ENCODE peak calls at places on chromosomes 5 and 9, in ten cellular contexts. P is upper lobe of left lung, T is Peyer's patch, N is SK-N-SH, B is right cardiac atrium, Y is lung, M is thyroid gland, I is PC-3, H is PC-9, F is tibial artery. K is an unnamed sample.

GRCh38 chr9:37972346-37972745 is 68.4 kb upstream of the SLC25A51 start:
- DNase-seq in P (no peak), T (no peak), N (no peak), B (no peak), Y (no peak), M (no peak), I (no peak), H (no peak), F (peak; percentile 58), K (peak; percentile 36)

GRCh38 chr5:39274388-39275085 is 55.2 kb upstream of the FYB1 start:
- DNase-seq in P (no peak), T (peak; percentile 31), N (no peak), B (no peak), Y (no peak), M (no peak), I (no peak), H (no peak), F (no peak), K (peak; percentile 31)

GRCh38 chr9:21252727-21253547 is 13.1 kb upstream of the IFNA14 start:
- DNase-seq in P (peak; percentile 32), T (no peak), N (peak; percentile 9), B (peak; percentile 55), Y (peak; percentile 33), M (peak; percentile 26), I (peak; percentile 44), H (peak; percentile 5), F (no peak), K (peak; percentile 32)

GRCh38 chr9:89919171-89919681 is 314.4 kb downstream of the GADD45G start:
- DNase-seq in P (peak; percentile 61), T (peak; percentile 43), N (no peak), B (no peak), Y (peak; percentile 44), M (peak; percentile 42), I (no peak), H (no peak), F (no peak), K (peak; percentile 63)

GRCh38 chr5:168140256-168140655 is 151.2 kb upstream of the WWC1 start:
- DNase-seq in P (no peak), T (no peak), N (no peak), B (no peak), Y (no peak), M (no peak), I (no peak), H (no peak), F (no peak), K (no peak)

GRCh38 chr9:78213696-78214095 is 22.2 kb upstream of the CEP78 start:
- DNase-seq in P (no peak), T (no peak), N (peak; percentile 22), B (no peak), Y (no peak), M (no peak), I (peak; percentile 18), H (no peak), F (no peak), K (no peak)

GRCh38 chr5:28488752-28489151 is 1450.4 kb upstream of the CDH9 start:
- DNase-seq in P (no peak), T (no peak), N (no peak), B (no peak), Y (no peak), M (no peak), I (no peak), H (no peak), F (no peak), K (no peak)

GRCh38 chr5:113061851-113062631 is 85.4 kb downstream of the DCP2 start:
- DNase-seq in P (no peak), T (no peak), N (peak; percentile 33), B (no peak), Y (no peak), M (no peak), I (peak; percentile 64), H (no peak), F (no peak), K (no peak)

GRCh38 chr5:166430491-166431319 is 1860.7 kb upstream of the WWC1 start:
- DNase-seq in P (no peak), T (no peak), N (no peak), B (no peak), Y (no peak), M (no peak), I (no peak), H (no peak), F (no peak), K (no peak)

GRCh38 chr5:136034976-136035375 is 6.2 kb downstream of the TGFBI start:
- DNase-seq in P (no peak), T (no peak), N (no peak), B (no peak), Y (no peak), M (no peak), I (no peak), H (no peak), F (no peak), K (no peak)

GRCh38 chr9:38227061-38227540 is 158.1 kb upstream of the SHB start:
- DNase-seq in P (peak; percentile 58), T (peak; percentile 33), N (peak; percentile 75), B (peak; percentile 72), Y (peak; percentile 72), M (peak; percentile 72), I (peak; percentile 92), H (peak; percentile 92), F (no peak), K (no peak)

GRCh38 chr9:83920469-83920941 is 727 bp downstream of the KIF27 start:
- DNase-seq in P (peak; percentile 76), T (peak; percentile 72), N (peak; percentile 11), B (no peak), Y (no peak), M (peak; percentile 79), I (peak; percentile 53), H (no peak), F (no peak), K (peak; percentile 77)

GRCh38 chr9:125908138-125908537 is 161.0 kb downstream of the PBX3 start:
- DNase-seq in P (no peak), T (no peak), N (no peak), B (no peak), Y (no peak), M (no peak), I (no peak), H (no peak), F (no peak), K (no peak)

GRCh38 chr9:3337515-3337914 is 188.3 kb downstream of the RFX3 start:
- DNase-seq in P (no peak), T (no peak), N (peak; percentile 2), B (peak; percentile 48), Y (no peak), M (no peak), I (peak; percentile 59), H (no peak), F (no peak), K (no peak)

GRCh38 chr9:109335929-109336328 is 15.1 kb upstream of the EPB41L4B start:
- DNase-seq in P (no peak), T (no peak), N (no peak), B (no peak), Y (no peak), M (no peak), I (no peak), H (no peak), F (no peak), K (no peak)

DNA sequence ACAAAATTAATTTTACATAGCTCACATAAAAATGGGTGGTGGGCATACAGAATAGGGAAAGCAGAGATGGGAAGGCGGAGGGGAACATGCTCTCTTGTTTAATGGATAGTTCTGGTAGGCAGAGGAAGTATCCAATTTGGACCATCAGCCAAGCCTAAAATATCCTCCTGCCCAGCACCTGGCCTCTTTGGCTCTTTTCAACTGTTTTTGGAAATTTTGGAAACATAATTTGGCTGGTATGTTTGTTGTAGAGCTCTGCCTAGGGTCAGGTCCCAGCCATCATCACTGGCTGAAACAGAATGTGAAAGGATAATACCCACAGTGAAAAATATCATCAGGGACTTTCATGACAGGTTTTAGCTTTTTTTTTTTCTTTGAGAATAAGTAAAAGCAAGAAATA is 467.3 kb upstream of the DMAC1 start:
- DNase-seq in P (no peak), T (no peak), N (no peak), B (no peak), Y (no peak), M (no peak), I (no peak), H (no peak), F (no peak), K (no peak)
- H3K9me3 ChIP-seq in P (no peaks in the 10 kb centered on the region), T (no peaks in the 10 kb centered on the region), N (no peaks in the 10 kb centered on the region), B (no peaks in the 10 kb centered on the region), Y (no peaks in the 10 kb centered on the region), M (no peaks in the 10 kb centered on the region), I (no peaks in the 10 kb centered on the region), H (no peaks in the 10 kb centered on the region), F (no peaks in the 10 kb centered on the region), K (no peaks in the 10 kb centered on the region)

GRCh38 chr5:158198636-158199035 is 339.7 kb upstream of the CLINT1 start:
- DNase-seq in P (no peak), T (peak; percentile 44), N (no peak), B (no peak), Y (no peak), M (no peak), I (no peak), H (no peak), F (no peak), K (no peak)
- H3K9me3 ChIP-seq in P (no peaks in the 10 kb centered on the region), T (no peaks in the 10 kb centered on the region), N (no peaks in the 10 kb centered on the region), B (no peaks in the 10 kb centered on the region), Y (peaks cover 2% of the 10 kb centered on the region), M (no peaks in the 10 kb centered on the region), I (no peaks in the 10 kb centered on the region), H (no peaks in the 10 kb centered on the region), F (no peaks in the 10 kb centered on the region), K (no peaks in the 10 kb centered on the region)

DNA sequence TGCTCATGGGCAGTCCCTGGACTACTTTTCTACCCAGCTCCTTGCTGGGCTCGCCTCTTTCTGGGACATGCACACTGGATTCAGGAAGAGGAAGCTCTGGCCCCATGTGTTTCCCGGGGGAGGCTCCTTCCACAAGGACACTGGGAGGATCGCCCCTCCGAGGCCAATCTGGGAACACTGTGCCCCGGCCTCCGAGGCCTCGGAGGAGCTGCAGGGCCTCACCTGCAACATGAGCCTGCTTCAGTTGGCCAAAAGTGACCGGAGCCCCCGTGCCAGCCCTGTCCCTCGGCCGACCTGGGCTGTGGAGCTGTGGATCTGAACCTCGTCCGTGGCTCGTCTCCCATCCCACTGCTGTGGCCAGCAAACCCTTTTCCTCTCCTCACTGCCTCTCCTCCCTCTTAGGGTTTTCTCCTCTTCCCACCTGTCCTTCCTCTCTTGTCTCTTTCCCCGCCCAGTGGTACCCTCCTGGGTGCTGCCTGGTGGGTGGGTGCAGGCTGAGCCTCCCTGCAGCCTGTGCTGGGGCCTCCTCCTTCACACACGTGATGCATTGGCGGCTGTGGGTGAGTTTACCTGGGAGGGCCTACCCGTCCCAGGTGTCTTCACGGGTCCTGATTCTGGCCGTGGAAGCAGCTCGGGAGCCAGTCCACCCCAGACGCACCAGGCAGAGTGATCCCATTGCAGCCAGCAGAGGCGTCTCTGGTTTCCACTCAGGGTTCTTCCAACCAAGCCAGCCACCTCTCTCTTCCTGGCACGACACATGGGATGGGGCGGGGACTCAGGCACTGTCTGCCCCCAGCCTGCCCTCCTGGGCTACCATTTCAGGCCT is 241.8 kb downstream of the CACNA1B start:
- DNase-seq in P (no peak), T (no peak), N (no peak), B (peak; percentile 16), Y (no peak), M (no peak), I (no peak), H (no peak), F (no peak), K (no peak)
- H3K9me3 ChIP-seq in P (no peaks in the 10 kb centered on the region), T (no peaks in the 10 kb centered on the region), N (no peaks in the 10 kb centered on the region), B (no peaks in the 10 kb centered on the region), Y (no peaks in the 10 kb centered on the region), M (no peaks in the 10 kb centered on the region), I (no peaks in the 10 kb centered on the region), H (no peaks in the 10 kb centered on the region), F (no peaks in the 10 kb centered on the region), K (no peaks in the 10 kb centered on the region)

DNA sequence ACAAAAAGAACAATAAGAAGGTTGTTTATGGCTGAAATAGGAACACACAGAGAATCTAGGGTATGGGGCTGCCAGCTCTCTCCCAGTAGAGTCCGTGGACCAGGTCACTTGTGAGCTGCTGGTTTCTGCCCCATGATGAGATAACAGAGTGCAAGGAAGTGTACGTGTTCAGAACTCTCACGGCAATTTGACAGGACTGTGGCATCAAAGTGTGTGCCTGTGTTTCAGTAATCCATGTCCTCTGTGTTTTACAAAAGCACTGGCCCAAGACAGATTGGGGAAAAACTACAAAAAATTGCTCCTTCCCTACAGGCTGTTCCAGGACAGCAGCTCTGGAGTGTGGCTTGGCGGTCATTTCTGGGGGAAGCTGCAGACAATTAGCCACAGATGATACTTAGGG is 184.6 kb downstream of the AUH start:
- DNase-seq in P (peak; percentile 9), T (peak; percentile 12), N (no peak), B (no peak), Y (peak; percentile 6), M (no peak), I (no peak), H (no peak), F (no peak), K (no peak)
- H3K9me3 ChIP-seq in P (no peaks in the 10 kb centered on the region), T (no peaks in the 10 kb centered on the region), N (peaks cover under 1% of the 10 kb centered on the region), B (no peaks in the 10 kb centered on the region), Y (no peaks in the 10 kb centered on the region), M (no peaks in the 10 kb centered on the region), I (no peaks in the 10 kb centered on the region), H (no peaks in the 10 kb centered on the region), F (no peaks in the 10 kb centered on the region), K (no peaks in the 10 kb centered on the region)

K was measured in small intestine.